ENCODE peak calls at places on chromosomes 5 and 9, in seven cellular contexts. R is IMR-90; N is cardiac fibroblast; Z is stimulated activated CD4-positive, alpha-beta T cell treated with anti-CD3 and anti-CD28 coated beads, Interleukin-15, amount 100 ng/mL, for 1 hour; Y is M059J; D is G401; M is HFF-Myc. G is an unnamed sample.

GRCh38 chr5:73969195-73970059 is 343.4 kb downstream of the ARHGEF28 start:
- DNase-seq in R (no peak), N (peak), Z (no peak), Y (no peak), D (no peak), M (no peak), G (no peak)

GRCh38 chr5:54294097-54294667 is 16.2 kb downstream of the ARL15 start:
- DNase-seq in R (no peak), N (no peak), Z (no peak), Y (no peak), D (no peak), M (no peak), G (no peak)

GRCh38 chr5:26669523-26669922 is 368.9 kb downstream of the CDH9 start:
- DNase-seq in R (no peak), N (no peak), Z (no peak), Y (no peak), D (no peak), M (no peak), G (no peak)

GRCh38 chr9:130198501-130199179 is 26.4 kb downstream of the NCS1 start:
- DNase-seq in R (no peak), N (peak), Z (no peak), Y (no peak), D (no peak), M (no peak), G (no peak)

GRCh38 chr9:38417003-38417965 is 7.0 kb downstream of the IGFBPL1 start:
- DNase-seq in R (no peak), N (no peak), Z (no peak), Y (peak), D (peak), M (no peak), G (no peak)

GRCh38 chr5:61351733-61352132 is 19.7 kb downstream of the ZSWIM6 start:
- DNase-seq in R (no peak), N (no peak), Z (no peak), Y (no peak), D (no peak), M (no peak), G (no peak)

GRCh38 chr5:112863549-112863948 is 2.5 kb downstream of the SRP19 start:
- DNase-seq in R (no peak), N (no peak), Z (no peak), Y (no peak), D (peak), M (no peak), G (no peak)

GRCh38 chr5:115840825-115841224 is 540 bp downstream of the ATG12 start:
- DNase-seq in R (no peak), N (no peak), Z (no peak), Y (no peak), D (peak), M (no peak), G (no peak)

GRCh38 chr5:12023614-12024241 is 119.5 kb upstream of the CTNND2 start:
- DNase-seq in R (peak), N (peak), Z (no peak), Y (peak), D (peak), M (peak), G (no peak)

GRCh38 chr9:69317894-69318293 is 7.1 kb upstream of the ENTREP1 start:
- DNase-seq in R (no peak), N (no peak), Z (no peak), Y (no peak), D (no peak), M (no peak), G (no peak)

GRCh38 chr5:38695021-38695961 is 138.8 kb upstream of the LIFR start:
- DNase-seq in R (no peak), N (peak), Z (no peak), Y (peak), D (no peak), M (no peak), G (no peak)

GRCh38 chr5:111511174-111512025 is 935 bp downstream of the STARD4 start:
- DNase-seq in R (peak), N (peak), Z (no peak), Y (peak), D (peak), M (no peak), G (no peak)

G was measured in stimulated activated naive CD4-positive, alpha-beta T cell treated with Interleukin-2 at 50 U/mL for 16 hours.